ENCODE peak calls at places on chromosomes 4 and X, in seven cellular contexts. W is tibial nerve, X is NCI-H524 treated with DMSO at 0.1 percent for 48 hours, F is activated gamma-delta T cell treated with Interleukin-2 at 50 U/mL for 16 hours, U is foreskin fibroblast, M is M059J, N is pancreas. O is an unnamed sample.

GRCh38 chr4:55545681-55546632 is 752 bp downstream of the CLOCK start:
- DNase-seq in W (peak; percentile 55), X (no peak), F (peak; percentile 60), U (peak; percentile 73), M (peak; percentile 69), N (peak; percentile 80), O (peak; percentile 42)

GRCh38 chr4:140691369-140691768 is 64.8 kb downstream of the TBC1D9 start:
- DNase-seq in W (no peak), X (no peak), F (no peak), U (peak; percentile 60), M (no peak), N (no peak), O (no peak)

GRCh38 chrX:136047969-136048368 is 62.7 kb downstream of the SLC9A6 start:
- DNase-seq in W (no peak), X (no peak), F (no peak), U (peak; percentile 64), M (peak; percentile 50), N (no peak), O (no peak)

GRCh38 chr4:46329118-46329976 is 60.6 kb downstream of the GABRA2 start:
- DNase-seq in W (no peak), X (peak; percentile 54), F (no peak), U (no peak), M (peak; percentile 20), N (peak; percentile 14), O (no peak)

GRCh38 chr4:78558421-78558820 is 6.9 kb downstream of the ANXA3 start:
- DNase-seq in W (no peak), X (no peak), F (no peak), U (no peak), M (no peak), N (no peak), O (no peak)

GRCh38 chr4:146654976-146655761 is 16.5 kb downstream of the POU4F2 start:
- DNase-seq in W (no peak), X (no peak), F (no peak), U (no peak), M (no peak), N (no peak), O (no peak)

GRCh38 chr4:105433421-105433820 is 40.4 kb downstream of the PPA2 start:
- DNase-seq in W (no peak), X (no peak), F (no peak), U (no peak), M (no peak), N (no peak), O (no peak)

GRCh38 chrX:68665502-68665901 is 18.0 kb downstream of the STARD8 start:
- DNase-seq in W (no peak), X (no peak), F (no peak), U (no peak), M (no peak), N (no peak), O (no peak)

GRCh38 chr4:9762823-9763475 is 18.5 kb upstream of the DRD5 start:
- DNase-seq in W (peak; percentile 30), X (peak; percentile 6), F (no peak), U (peak; percentile 41), M (peak; percentile 63), N (peak; percentile 23), O (peak; percentile 51)

GRCh38 chrX:17529349-17529748 is 154.3 kb downstream of the NHS start:
- DNase-seq in W (no peak), X (no peak), F (no peak), U (no peak), M (no peak), N (no peak), O (no peak)

GRCh38 chr4:168741281-168742173 is 244.7 kb downstream of the PALLD start:
- DNase-seq in W (no peak), X (no peak), F (no peak), U (no peak), M (no peak), N (no peak), O (no peak)

GRCh38 chrX:70171636-70172035 is 5.6 kb upstream of the DGAT2L6 start:
- DNase-seq in W (no peak), X (no peak), F (no peak), U (no peak), M (peak; percentile 33), N (no peak), O (no peak)

GRCh38 chr4:77671051-77671450 is 65.4 kb downstream of the CXCL13 start:
- DNase-seq in W (no peak), X (no peak), F (no peak), U (no peak), M (no peak), N (no peak), O (no peak)

O was measured in GDM1.